ENCODE peak calls at places on chromosomes 7 and 10, in six cellular contexts. M, E, Z, P, G and H are unnamed samples.

GRCh38 chr10:73060738-73061635 is 35.7 kb downstream of the P4HA1 start:
- DNase-seq in E (no peak), G (peak), M (no peak), P (peak), Z (peak), H (no peak)

GRCh38 chr10:98519936-98520335 is 73.2 kb upstream of the HPS1 start:
- DNase-seq in E (no peak), M (no peak), Z (peak), P (no peak), G (no peak), H (no peak)

GRCh38 chr10:85604884-85605283 is 761.7 kb downstream of the GRID1 start:
- DNase-seq in P (no peak), G (no peak), M (peak), Z (no peak), E (no peak), H (no peak)

GRCh38 chr7:157809863-157810851 is 473.4 kb downstream of the DNAJB6 start:
- DNase-seq in Z (no peak), G (no peak), E (no peak), M (no peak), P (no peak), H (no peak)

GRCh38 chr10:77049896-77050295 is 587.7 kb downstream of the KCNMA1 start:
- DNase-seq in Z (no peak), E (no peak), M (no peak), P (no peak), G (no peak), H (no peak)

GRCh38 chr10:23530079-23530478 is 91.2 kb downstream of the OTUD1 start:
- DNase-seq in M (no peak), G (no peak), P (no peak), Z (no peak), E (no peak), H (no peak)

GRCh38 chr7:46565712-46566111 is 644.6 kb upstream of the IGFBP3 start:
- DNase-seq in G (no peak), E (no peak), Z (no peak), M (no peak), P (no peak), H (no peak)

GRCh38 chr7:129434846-129435318 is 650 bp downstream of the STRIP2 start:
- DNase-seq in G (no peak), E (no peak), Z (peak), M (no peak), P (peak), H (no peak)

GRCh38 chr7:150430465-150431085 is 19.9 kb upstream of the GIMAP8 start:
- DNase-seq in M (peak), Z (no peak), P (no peak), G (no peak), E (peak), H (no peak)

GRCh38 chr10:72328829-72329204 is 25.9 kb downstream of the DNAJB12 start:
- DNase-seq in E (no peak), M (no peak), P (no peak), G (peak), Z (no peak), H (no peak)

GRCh38 chr10:18659784-18660561 is 742 bp downstream of the ARL5B start:
- DNase-seq in E (no peak), M (no peak), G (peak), P (peak), Z (peak), H (no peak)

GRCh38 chr10:99522078-99522479 is 10.7 kb upstream of the NKX2-3 start:
- DNase-seq in P (no peak), M (no peak), Z (peak), G (no peak), E (no peak), H (no peak)

GRCh38 chr7:116497708-116498107 is 1.8 kb upstream of the CAV2 start:
- DNase-seq in Z (no peak), G (no peak), E (no peak), P (no peak), M (no peak), H (no peak)

GRCh38 chr7:116492654-116493109 is 6.9 kb upstream of the CAV2 start:
- DNase-seq in Z (no peak), E (no peak), G (no peak), M (no peak), P (no peak), H (no peak)

GRCh38 chr7:116494472-116494871 is 5.1 kb upstream of the CAV2 start:
- DNase-seq in G (no peak), M (no peak), Z (no peak), P (no peak), E (no peak), H (no peak)

GRCh38 chr7:116496653-116497052 is 2.9 kb upstream of the CAV2 start:
- DNase-seq in Z (no peak), G (no peak), P (no peak), E (no peak), M (no peak), H (no peak)

GRCh38 chr7:116495737-116496136 is 3.8 kb upstream of the CAV2 start:
- DNase-seq in E (no peak), Z (no peak), G (no peak), M (no peak), P (no peak), H (no peak)
- TF ChIP-seq CTCF in E (no peak), Z (no peak), G (no peak), M (no peak), P (no peak), H (no peak)

DNA sequence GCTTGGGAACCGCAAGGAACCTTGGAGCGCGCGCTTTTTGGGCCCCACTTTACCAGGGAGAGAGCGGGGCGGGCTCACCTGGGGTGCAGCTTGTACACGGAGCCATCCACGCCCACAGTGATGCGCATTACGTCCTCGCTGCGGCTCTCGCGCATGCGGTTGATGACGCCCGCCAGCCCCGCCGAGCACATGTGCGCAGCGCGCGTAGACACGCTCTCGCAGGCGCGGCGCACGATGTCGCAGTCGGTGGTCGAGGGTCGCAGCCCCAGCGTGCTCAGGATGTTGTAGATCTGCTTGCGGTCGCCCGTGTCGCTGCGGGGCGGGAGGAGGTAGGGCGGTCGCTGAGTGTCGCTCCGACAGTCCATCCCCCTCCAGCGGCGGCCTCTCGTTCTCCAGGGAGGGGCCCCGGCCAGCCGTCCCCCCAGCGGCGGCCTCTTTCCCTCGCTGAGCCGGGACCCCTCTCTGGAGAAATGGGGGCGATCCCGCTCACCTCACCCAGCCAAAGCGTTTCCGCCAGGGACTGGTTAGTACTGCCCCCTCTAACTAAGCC is 4.4 kb upstream of the MYL7 start:
- DNase-seq in Z (peak), G (no peak), P (no peak), M (no peak), E (no peak), H (no peak)
- H3K4me3 ChIP-seq in Z (peak), G (no peak), P (peak), M (peak), E (no peak), H (peak)

DNA sequence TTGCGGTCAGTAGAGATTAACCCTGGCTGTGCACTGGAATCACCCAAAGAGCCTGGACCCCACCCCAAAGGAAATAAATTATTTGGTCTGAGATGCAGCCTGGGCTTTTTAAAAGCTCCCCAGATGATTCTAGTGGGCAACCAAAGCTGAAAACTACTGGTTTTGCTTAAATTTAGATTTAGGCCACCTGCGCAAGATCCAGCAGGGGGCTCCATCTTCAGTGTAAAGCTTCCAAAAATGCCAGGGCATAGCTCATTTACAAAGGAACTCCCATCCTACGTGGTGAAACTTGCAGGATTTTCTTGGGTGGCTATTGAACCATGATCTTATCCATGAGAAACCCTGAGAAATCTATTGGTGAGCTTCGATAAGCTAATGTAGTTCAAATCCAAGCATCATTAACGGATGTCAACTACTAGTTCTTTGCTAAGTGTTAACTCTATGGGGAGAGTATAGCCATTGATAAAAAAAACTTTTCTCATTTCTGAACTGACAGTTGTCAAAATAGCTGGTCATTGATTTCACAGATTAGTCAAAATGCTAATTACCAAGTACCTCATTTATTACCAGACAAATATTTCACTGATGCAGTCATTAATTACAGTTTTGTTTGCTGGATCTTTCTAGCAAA is 315.3 kb downstream of the LHFPL3 start:
- DNase-seq in G (peak), Z (peak), P (peak), M (no peak), E (no peak), H (no peak)
- TF ChIP-seq CTCF in G (peak), Z (peak), P (peak), M (no peak), E (peak), H (peak)

GRCh38 chr10:92594194-92594593 is 1.3 kb downstream of the KIF11 start:
- DNase-seq in E (no peak), G (no peak), Z (no peak), P (no peak), M (no peak), H (no peak)
- H3K4me3 ChIP-seq in E (no peak), G (peak), Z (peak), P (peak), M (no peak), H (peak)